ENCODE peak calls at places on chromosomes 1 and 21, in eight cellular contexts. D is esophagus squamous epithelium, J is transverse colon, P is stomach, R is A549, Z is gastrocnemius medialis, Y is ovary, H is testis. X is an unnamed sample.

GRCh38 chr1:15099441-15100137 is 54.0 kb upstream of the TMEM51 start:
- DNase-seq in D (no peak), J (no peak), P (no peak), R (no peak), Z (no peak), Y (no peak), H (no peak), X (no peak)

GRCh38 chr1:164999135-164999534 is 357.4 kb downstream of the LMX1A start:
- DNase-seq in D (no peak), J (no peak), P (no peak), R (no peak), Z (no peak), Y (no peak), H (no peak), X (no peak)

GRCh38 chr1:38489844-38490270 is 369.7 kb downstream of the RRAGC start:
- DNase-seq in D (no peak), J (peak), P (no peak), R (peak), Z (no peak), Y (no peak), H (peak), X (no peak)

GRCh38 chr1:226589008-226589733 is 40.6 kb downstream of the STUM start:
- DNase-seq in D (no peak), J (no peak), P (no peak), R (no peak), Z (no peak), Y (peak), H (peak), X (peak)

GRCh38 chr21:44514746-44515358 is 25.1 kb downstream of the KRTAP10-1 start:
- DNase-seq in D (no peak), J (no peak), P (no peak), R (no peak), Z (no peak), Y (no peak), H (no peak), X (no peak)

GRCh38 chr21:35559128-35559831 is 501.0 kb downstream of the SETD4 start:
- DNase-seq in D (no peak), J (no peak), P (no peak), R (no peak), Z (no peak), Y (no peak), H (no peak), X (peak)

GRCh38 chr1:235442788-235443429 is 61.3 kb downstream of the B3GALNT2 start:
- DNase-seq in D (no peak), J (no peak), P (no peak), R (peak), Z (no peak), Y (no peak), H (no peak), X (no peak)

GRCh38 chr1:54843449-54843848 is 42.3 kb upstream of the TTC22 start:
- DNase-seq in D (no peak), J (no peak), P (no peak), R (no peak), Z (no peak), Y (no peak), H (no peak), X (no peak)

GRCh38 chr1:168362991-168363390 is 82.3 kb downstream of the TBX19 start:
- DNase-seq in D (no peak), J (no peak), P (no peak), R (no peak), Z (peak), Y (no peak), H (no peak), X (no peak)

GRCh38 chr1:226518375-226518774 is 30.2 kb upstream of the STUM start:
- DNase-seq in D (no peak), J (no peak), P (no peak), R (no peak), Z (no peak), Y (no peak), H (no peak), X (no peak)

GRCh38 chr1:111882986-111883560 is 106.4 kb downstream of the KCND3 start:
- DNase-seq in D (no peak), J (no peak), P (no peak), R (no peak), Z (no peak), Y (no peak), H (no peak), X (no peak)

GRCh38 chr1:159510223-159510530 is 25.6 kb downstream of the OR10J5 start:
- DNase-seq in D (no peak), J (no peak), P (no peak), R (no peak), Z (no peak), Y (no peak), H (no peak), X (no peak)

GRCh38 chr1:43968348-43968948 is 1.4 kb upstream of the DPH2 start:
- DNase-seq in D (no peak), J (no peak), P (no peak), R (no peak), Z (no peak), Y (peak), H (peak), X (no peak)

GRCh38 chr1:186948542-186948941 is 119.8 kb downstream of the PLA2G4A start:
- DNase-seq in D (no peak), J (no peak), P (no peak), R (no peak), Z (no peak), Y (no peak), H (no peak), X (no peak)

GRCh38 chr1:240652554-240652953 is 40.6 kb upstream of the GREM2 start:
- DNase-seq in D (no peak), J (no peak), P (no peak), R (no peak), Z (no peak), Y (no peak), H (no peak), X (no peak)

GRCh38 chr1:83761084-83761760 is 237.7 kb downstream of the TTLL7 start:
- DNase-seq in D (no peak), J (peak), P (no peak), R (no peak), Z (no peak), Y (no peak), H (no peak), X (no peak)

GRCh38 chr1:6094801-6095505 is 49.3 kb downstream of the KCNAB2 start:
- DNase-seq in D (no peak), J (no peak), P (no peak), R (no peak), Z (no peak), Y (no peak), H (no peak), X (no peak)

GRCh38 chr1:15282810-15283474 is 35.9 kb downstream of the FHAD1 start:
- DNase-seq in D (no peak), J (no peak), P (no peak), R (peak), Z (no peak), Y (no peak), H (no peak), X (no peak)

GRCh38 chr1:112472142-112472541 is 36.6 kb upstream of the WNT2B start:
- DNase-seq in D (no peak), J (no peak), P (no peak), R (no peak), Z (no peak), Y (no peak), H (no peak), X (no peak)

GRCh38 chr1:231315887-231316286 is 21.8 kb downstream of the EXOC8 start:
- DNase-seq in D (no peak), J (peak), P (peak), R (peak), Z (no peak), Y (no peak), H (peak), X (peak)

GRCh38 chr1:197683895-197684553 is 91.3 kb downstream of the DENND1B start:
- DNase-seq in D (no peak), J (no peak), P (no peak), R (no peak), Z (no peak), Y (no peak), H (no peak), X (no peak)

GRCh38 chr1:66489146-66489545 is 44.8 kb upstream of the SGIP1 start:
- DNase-seq in D (no peak), J (no peak), P (no peak), R (no peak), Z (no peak), Y (no peak), H (no peak), X (no peak)

GRCh38 chr1:243924188-243924587 is 74.1 kb upstream of the AKT3 start:
- DNase-seq in D (no peak), J (no peak), P (no peak), R (peak), Z (no peak), Y (no peak), H (no peak), X (no peak)

GRCh38 chr1:41529621-41530395 is 45.3 kb upstream of the EDN2 start:
- DNase-seq in D (no peak), J (no peak), P (no peak), R (no peak), Z (peak), Y (no peak), H (no peak), X (no peak)

GRCh38 chr1:192763243-192763642 is 45.6 kb upstream of the RGS2 start:
- DNase-seq in D (no peak), J (no peak), P (no peak), R (no peak), Z (no peak), Y (no peak), H (no peak), X (no peak)

GRCh38 chr21:45051580-45052434 is 22.6 kb upstream of the ADARB1 start:
- DNase-seq in D (no peak), J (no peak), P (no peak), R (no peak), Z (peak), Y (no peak), H (no peak), X (no peak)

GRCh38 chr21:18759267-18759666 is 355.7 kb upstream of the TMPRSS15 start:
- DNase-seq in D (no peak), J (no peak), P (no peak), R (no peak), Z (no peak), Y (no peak), H (no peak), X (no peak)

GRCh38 chr1:59936358-59936821 is 9.8 kb upstream of the CYP2J2 start:
- DNase-seq in D (no peak), J (no peak), P (no peak), R (no peak), Z (no peak), Y (no peak), H (no peak), X (no peak)

GRCh38 chr1:7386226-7387052 is 384.7 kb upstream of the VAMP3 start:
- DNase-seq in D (no peak), J (no peak), P (peak), R (no peak), Z (no peak), Y (no peak), H (peak), X (no peak)

GRCh38 chr1:203199481-203200058 is 13.1 kb upstream of the CHI3L1 start:
- DNase-seq in D (no peak), J (no peak), P (peak), R (no peak), Z (no peak), Y (no peak), H (no peak), X (no peak)

GRCh38 chr1:53091841-53092645 is 30.0 kb downstream of the PODN start:
- DNase-seq in D (no peak), J (no peak), P (peak), R (no peak), Z (no peak), Y (no peak), H (no peak), X (no peak)

GRCh38 chr1:243945727-243946126 is 95.7 kb upstream of the AKT3 start:
- DNase-seq in D (no peak), J (no peak), P (no peak), R (no peak), Z (no peak), Y (no peak), H (no peak), X (no peak)

GRCh38 chr1:116667577-116668105 is at the start of gene IGSF3:
- DNase-seq in D (no peak), J (peak), P (peak), R (peak), Z (peak), Y (peak), H (peak), X (peak)

GRCh38 chr1:18486195-18486594 is 5.5 kb downstream of the KLHDC7A start:
- DNase-seq in D (no peak), J (no peak), P (no peak), R (no peak), Z (no peak), Y (no peak), H (no peak), X (peak)

GRCh38 chr1:222081859-222082258 is 340.0 kb upstream of the DUSP10 start:
- DNase-seq in D (no peak), J (no peak), P (no peak), R (no peak), Z (no peak), Y (no peak), H (no peak), X (no peak)
- TF ChIP-seq POLR2A in D (no peak), J (no peak), P (no peak), R (no peak), Z (no peak), Y (no peak), H (no peak), X (no peak)

GRCh38 chr1:179954494-179955317 is at the start of gene CEP350:
- DNase-seq in D (peak), J (peak), P (peak), R (peak), Z (peak), Y (peak), H (peak), X (peak)
- TF ChIP-seq POLR2A in D (peak), J (peak), P (no peak), R (peak), Z (peak), Y (peak), H (peak), X (peak)

GRCh38 chr1:35178295-35178695 is 14.7 kb downstream of the SFPQ start:
- DNase-seq in D (no peak), J (no peak), P (no peak), R (no peak), Z (no peak), Y (no peak), H (no peak), X (no peak)
- TF ChIP-seq POLR2A in D (no peak), J (no peak), P (no peak), R (no peak), Z (no peak), Y (no peak), H (no peak), X (no peak)

GRCh38 chr1:94246692-94247145 is 9.3 kb upstream of the ARHGAP29 start:
- DNase-seq in D (no peak), J (no peak), P (no peak), R (no peak), Z (no peak), Y (no peak), H (no peak), X (no peak)
- TF ChIP-seq POLR2A in D (no peak), J (no peak), P (no peak), R (no peak), Z (no peak), Y (no peak), H (no peak), X (no peak)

GRCh38 chr1:27405074-27405473 is 12.7 kb downstream of the GPR3 start:
- DNase-seq in D (no peak), J (no peak), P (no peak), R (no peak), Z (peak), Y (no peak), H (no peak), X (no peak)
- TF ChIP-seq POLR2A in D (no peak), J (no peak), P (no peak), R (no peak), Z (no peak), Y (no peak), H (no peak), X (no peak)